ENCODE peak calls at places on chromosomes 7 and 10, in four cellular contexts. Y is uterus, T is AG04450, U is GM23248. F is an unnamed sample.

GRCh38 chr7:134474902-134475301 is 16.0 kb upstream of the AKR1B1 start:
- DNase-seq in Y (no peak), T (no peak), U (no peak), F (no peak)

GRCh38 chr7:27141591-27142561 is 1.6 kb downstream of the HOXA5 start:
- DNase-seq in Y (no peak), T (no peak), U (no peak), F (peak)

GRCh38 chr10:21929070-21929469 is 74.5 kb downstream of the DNAJC1 start:
- DNase-seq in Y (no peak), T (no peak), U (no peak), F (no peak)

GRCh38 chr7:111198255-111198654 is 107.3 kb downstream of the LRRN3 start:
- DNase-seq in Y (no peak), T (peak), U (peak), F (peak)

GRCh38 chr7:69177941-69178494 is 420.3 kb upstream of the AUTS2 start:
- DNase-seq in Y (peak), T (no peak), U (no peak), F (no peak)

GRCh38 chr7:158815046-158815445 is 14.3 kb downstream of the ESYT2 start:
- DNase-seq in Y (no peak), T (no peak), U (no peak), F (peak)

GRCh38 chr10:117441812-117442443 is 66.7 kb upstream of the PDZD8 start:
- DNase-seq in Y (no peak), T (no peak), U (peak), F (peak)

GRCh38 chr10:58086763-58087150 is 180.9 kb downstream of the IPMK start:
- DNase-seq in Y (no peak), T (no peak), U (no peak), F (no peak)

GRCh38 chr10:13001887-13002212 is 337 bp upstream of the CCDC3 start:
- DNase-seq in Y (no peak), T (no peak), U (no peak), F (no peak)
- H3K4me3 ChIP-seq in Y (peak), T (peak), U (no peak), F (no peak)

DNA sequence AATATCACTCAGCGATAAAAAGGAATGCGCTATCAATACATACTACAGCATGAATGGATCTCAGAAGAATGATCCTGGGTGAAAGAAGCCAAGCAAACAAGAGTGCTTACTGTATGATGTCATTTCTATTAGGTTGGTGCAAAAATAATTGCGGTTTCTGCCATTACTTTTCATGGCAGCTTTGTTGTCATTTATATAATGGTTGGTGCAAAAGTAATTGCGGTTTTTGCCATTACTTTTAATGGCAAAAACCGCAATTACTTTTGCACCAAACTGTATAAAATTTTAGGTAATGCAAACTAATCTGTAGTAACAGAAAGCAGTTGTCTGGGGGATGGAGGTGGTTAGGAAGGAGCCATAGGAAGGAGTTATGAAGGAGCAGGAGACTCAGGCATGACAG is 318.3 kb upstream of the ZMIZ1 start:
- DNase-seq in Y (no peak), T (no peak), U (no peak), F (no peak)
- H3K4me3 ChIP-seq in Y (no peak), T (no peak), U (no peak), F (no peak)

GRCh38 chr10:32938554-32939061 is 19.4 kb downstream of the ITGB1 start:
- DNase-seq in Y (no peak), T (no peak), U (peak), F (no peak)
- H3K4me3 ChIP-seq in Y (no peak), T (peak), U (peak), F (no peak)

GRCh38 chr10:13893926-13894325 is 307.2 kb downstream of the PRPF18 start:
- DNase-seq in Y (no peak), T (no peak), U (peak), F (no peak)

GRCh38 chr10:13890617-13891541 is 304.1 kb downstream of the PRPF18 start:
- DNase-seq in Y (no peak), T (no peak), U (peak), F (peak)

GRCh38 chr10:13891542-13892431 is 305.0 kb downstream of the PRPF18 start:
- DNase-seq in Y (no peak), T (no peak), U (peak), F (peak)

GRCh38 chr10:13892871-13893270 is 306.1 kb downstream of the PRPF18 start:
- DNase-seq in Y (no peak), T (no peak), U (no peak), F (no peak)

DNA sequence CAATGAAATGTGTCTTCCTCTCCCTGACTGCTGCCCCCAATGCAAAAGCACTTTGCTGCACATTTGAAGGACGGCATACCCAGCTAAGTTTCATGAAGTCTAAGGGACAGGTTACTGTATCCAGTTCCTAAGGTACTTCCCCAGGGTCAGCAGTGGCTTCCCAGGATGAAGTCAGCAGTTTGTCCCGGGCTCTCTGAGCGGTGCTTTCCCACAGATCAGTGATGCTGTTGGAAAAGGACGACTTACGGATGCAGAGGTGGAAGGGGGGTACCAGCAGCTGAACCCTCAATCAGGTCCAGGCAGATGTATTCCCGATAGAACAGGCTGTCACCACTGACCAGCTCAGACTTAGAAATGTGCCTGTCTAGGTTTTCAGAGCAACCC is 303.5 kb downstream of the PRPF18 start:
- DNase-seq in Y (no peak), T (no peak), U (peak), F (peak)
- H3K4me3 ChIP-seq in Y (no peak), T (peak), U (peak), F (peak)